ENCODE peak calls at places on chromosomes 3 and 15, in nine cellular contexts. One of them, this sample, is unnamed.
A peak's percentile ranks its signal among the peaks of the same experiment; 100 is the strongest.

GRCh38 chr3:179546814-179547241 is 15.9 kb upstream of the ACTL6A start:
- DNase-seq in spleen: no peak
- DNase-seq in nephron progenitor cell: no peak
- DNase-seq in CD4-positive, alpha-beta T cell: no peak
- DNase-seq in GM06990: no peak
- DNase-seq in fibroblast of lung: no peak
- DNase-seq in progenitor cell of endocrine pancreas: no peak
- DNase-seq in BJ: no peak
- DNase-seq in WERI-Rb-1: no peak
- DNase-seq in this sample: no peak

GRCh38 chr3:124221286-124221821 is 229.4 kb upstream of the ROPN1 start:
- DNase-seq in spleen: no peak
- DNase-seq in nephron progenitor cell: no peak
- DNase-seq in CD4-positive, alpha-beta T cell: no peak
- DNase-seq in GM06990: no peak
- DNase-seq in fibroblast of lung: peak; percentile 44
- DNase-seq in progenitor cell of endocrine pancreas: no peak
- DNase-seq in BJ: no peak
- DNase-seq in WERI-Rb-1: no peak
- DNase-seq in this sample: no peak

GRCh38 chr15:99445272-99445850 is 120.4 kb upstream of the MEF2A start:
- DNase-seq in spleen: no peak
- DNase-seq in nephron progenitor cell: no peak
- DNase-seq in CD4-positive, alpha-beta T cell: no peak
- DNase-seq in GM06990: no peak
- DNase-seq in fibroblast of lung: no peak
- DNase-seq in progenitor cell of endocrine pancreas: no peak
- DNase-seq in BJ: no peak
- DNase-seq in WERI-Rb-1: no peak
- DNase-seq in this sample: peak; percentile 4

GRCh38 chr3:70179111-70179510 is 133.3 kb downstream of the MDFIC2 start:
- DNase-seq in spleen: no peak
- DNase-seq in nephron progenitor cell: no peak
- DNase-seq in CD4-positive, alpha-beta T cell: no peak
- DNase-seq in GM06990: peak; percentile 28
- DNase-seq in fibroblast of lung: no peak
- DNase-seq in progenitor cell of endocrine pancreas: no peak
- DNase-seq in BJ: no peak
- DNase-seq in WERI-Rb-1: no peak
- DNase-seq in this sample: peak; percentile 13

GRCh38 chr15:40436116-40436891 is 4.4 kb upstream of the BAHD1 start:
- DNase-seq in spleen: no peak
- DNase-seq in nephron progenitor cell: peak; percentile 54
- DNase-seq in CD4-positive, alpha-beta T cell: no peak
- DNase-seq in GM06990: no peak
- DNase-seq in fibroblast of lung: no peak
- DNase-seq in progenitor cell of endocrine pancreas: no peak
- DNase-seq in BJ: no peak
- DNase-seq in WERI-Rb-1: peak; percentile 52
- DNase-seq in this sample: peak; percentile 52

GRCh38 chr3:133857767-133858166 is 37.9 kb downstream of the RAB6B start:
- DNase-seq in spleen: no peak
- DNase-seq in nephron progenitor cell: no peak
- DNase-seq in CD4-positive, alpha-beta T cell: no peak
- DNase-seq in GM06990: no peak
- DNase-seq in fibroblast of lung: no peak
- DNase-seq in progenitor cell of endocrine pancreas: no peak
- DNase-seq in BJ: no peak
- DNase-seq in WERI-Rb-1: no peak
- DNase-seq in this sample: no peak

GRCh38 chr15:45064386-45064785 is 41.4 kb downstream of the SORD start:
- DNase-seq in spleen: no peak
- DNase-seq in nephron progenitor cell: no peak
- DNase-seq in CD4-positive, alpha-beta T cell: no peak
- DNase-seq in GM06990: no peak
- DNase-seq in fibroblast of lung: peak; percentile 42
- DNase-seq in progenitor cell of endocrine pancreas: no peak
- DNase-seq in BJ: no peak
- DNase-seq in WERI-Rb-1: no peak
- DNase-seq in this sample: no peak

GRCh38 chr15:78213956-78214355 is 20.4 kb downstream of the ACSBG1 start:
- DNase-seq in spleen: no peak
- DNase-seq in nephron progenitor cell: no peak
- DNase-seq in CD4-positive, alpha-beta T cell: no peak
- DNase-seq in GM06990: no peak
- DNase-seq in fibroblast of lung: no peak
- DNase-seq in progenitor cell of endocrine pancreas: no peak
- DNase-seq in BJ: no peak
- DNase-seq in WERI-Rb-1: no peak
- DNase-seq in this sample: no peak

GRCh38 chr3:38007754-38008090 is 17.1 kb downstream of the VILL start:
- DNase-seq in spleen: no peak
- DNase-seq in nephron progenitor cell: no peak
- DNase-seq in CD4-positive, alpha-beta T cell: no peak
- DNase-seq in GM06990: no peak
- DNase-seq in fibroblast of lung: no peak
- DNase-seq in progenitor cell of endocrine pancreas: no peak
- DNase-seq in BJ: no peak
- DNase-seq in WERI-Rb-1: no peak
- DNase-seq in this sample: no peak

GRCh38 chr15:61099030-61099800 is 129.9 kb downstream of the RORA start:
- DNase-seq in spleen: no peak
- DNase-seq in nephron progenitor cell: no peak
- DNase-seq in CD4-positive, alpha-beta T cell: no peak
- DNase-seq in GM06990: no peak
- DNase-seq in fibroblast of lung: peak; percentile 83
- DNase-seq in progenitor cell of endocrine pancreas: no peak
- DNase-seq in BJ: peak; percentile 21
- DNase-seq in WERI-Rb-1: no peak
- DNase-seq in this sample: no peak

DNA sequence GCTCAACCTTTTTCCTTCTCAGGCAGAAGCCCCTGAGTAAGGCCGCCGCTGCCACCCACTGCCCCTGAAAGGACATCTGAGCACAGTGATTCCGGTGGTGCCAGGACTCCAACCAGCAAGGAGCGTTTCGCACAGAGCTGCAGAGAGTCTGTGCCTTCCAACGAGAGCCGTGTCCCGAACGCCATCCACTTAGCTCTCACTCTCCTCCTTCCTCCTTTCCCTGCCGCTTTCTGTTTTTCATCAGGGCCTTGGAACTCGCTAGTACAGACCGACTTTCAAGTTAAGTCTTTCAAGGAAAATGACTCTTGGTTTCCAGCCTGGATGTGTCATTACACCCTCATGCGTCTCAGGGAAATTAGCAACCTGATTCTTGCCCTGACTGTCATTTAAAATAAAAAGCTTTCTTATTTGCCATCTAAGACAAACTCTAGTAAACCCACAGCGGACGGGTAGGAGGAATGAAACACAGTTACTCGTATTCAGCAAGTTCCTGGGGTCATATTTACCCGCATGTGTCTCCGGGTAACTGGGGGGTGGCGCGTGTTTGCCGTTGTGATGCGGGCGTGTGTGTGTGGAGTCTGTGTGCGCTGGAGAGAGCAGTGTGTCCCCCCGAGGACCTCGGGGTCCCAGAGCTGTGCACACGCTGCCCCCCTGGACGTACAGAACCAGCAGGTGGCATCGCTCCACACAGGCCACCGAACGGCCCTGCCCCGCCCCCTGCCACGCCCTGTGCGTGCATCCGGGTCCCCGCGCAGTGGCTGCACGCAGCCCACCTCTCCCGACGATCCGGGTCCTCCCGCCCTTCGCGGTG is 30.4 kb upstream of the ALDH1A3 start:
- DNase-seq in spleen: peak; percentile 83
- DNase-seq in nephron progenitor cell: peak; percentile 40
- DNase-seq in CD4-positive, alpha-beta T cell: peak; percentile 24
- DNase-seq in GM06990: peak; percentile 60
- DNase-seq in fibroblast of lung: peak; percentile 54
- DNase-seq in progenitor cell of endocrine pancreas: peak; percentile 23
- DNase-seq in BJ: peak; percentile 8
- DNase-seq in WERI-Rb-1: no peak
- DNase-seq in this sample: peak; percentile 66
- TF ChIP-seq CTCF in spleen: peak; percentile 11
- TF ChIP-seq CTCF in nephron progenitor cell: no peak
- TF ChIP-seq CTCF in CD4-positive, alpha-beta T cell: no peak
- TF ChIP-seq CTCF in GM06990: peak; percentile 21
- TF ChIP-seq CTCF in fibroblast of lung: no peak
- TF ChIP-seq CTCF in progenitor cell of endocrine pancreas: no peak
- TF ChIP-seq CTCF in BJ: peak; percentile 48
- TF ChIP-seq CTCF in WERI-Rb-1: no peak
- TF ChIP-seq CTCF in this sample: peak; percentile 27

GRCh38 chr15:68277605-68278344 is at the start of gene FEM1B:
- DNase-seq in spleen: peak; percentile 97
- DNase-seq in nephron progenitor cell: peak; percentile 83
- DNase-seq in CD4-positive, alpha-beta T cell: peak; percentile 83
- DNase-seq in GM06990: peak; percentile 97
- DNase-seq in fibroblast of lung: peak; percentile 93
- DNase-seq in progenitor cell of endocrine pancreas: peak; percentile 65
- DNase-seq in BJ: peak; percentile 49
- DNase-seq in WERI-Rb-1: peak; percentile 91
- DNase-seq in this sample: peak; percentile 93
- TF ChIP-seq CTCF in spleen: no peak
- TF ChIP-seq CTCF in nephron progenitor cell: peak; percentile 33
- TF ChIP-seq CTCF in CD4-positive, alpha-beta T cell: no peak
- TF ChIP-seq CTCF in GM06990: no peak
- TF ChIP-seq CTCF in fibroblast of lung: no peak
- TF ChIP-seq CTCF in progenitor cell of endocrine pancreas: peak; percentile 67
- TF ChIP-seq CTCF in BJ: no peak
- TF ChIP-seq CTCF in WERI-Rb-1: no peak
- TF ChIP-seq CTCF in this sample: no peak

GRCh38 chr3:79765854-79766253 is 1.9 kb downstream of the ROBO1 start:
- DNase-seq in spleen: no peak
- DNase-seq in nephron progenitor cell: peak; percentile 37
- DNase-seq in CD4-positive, alpha-beta T cell: no peak
- DNase-seq in GM06990: no peak
- DNase-seq in fibroblast of lung: no peak
- DNase-seq in progenitor cell of endocrine pancreas: no peak
- DNase-seq in BJ: no peak
- DNase-seq in WERI-Rb-1: no peak
- DNase-seq in this sample: no peak

GRCh38 chr3:79767953-79768282 is at the start of gene ROBO1:
- DNase-seq in spleen: no peak
- DNase-seq in nephron progenitor cell: peak; percentile 20
- DNase-seq in CD4-positive, alpha-beta T cell: no peak
- DNase-seq in GM06990: no peak
- DNase-seq in fibroblast of lung: peak; percentile 27
- DNase-seq in progenitor cell of endocrine pancreas: no peak
- DNase-seq in BJ: no peak
- DNase-seq in WERI-Rb-1: no peak
- DNase-seq in this sample: no peak

GRCh38 chr3:79766474-79767193 is 1.2 kb downstream of the ROBO1 start:
- DNase-seq in spleen: no peak
- DNase-seq in nephron progenitor cell: peak; percentile 58
- DNase-seq in CD4-positive, alpha-beta T cell: no peak
- DNase-seq in GM06990: no peak
- DNase-seq in fibroblast of lung: peak; percentile 5
- DNase-seq in progenitor cell of endocrine pancreas: no peak
- DNase-seq in BJ: no peak
- DNase-seq in WERI-Rb-1: no peak
- DNase-seq in this sample: no peak

GRCh38 chr3:79769234-79769633 is 1.4 kb upstream of the ROBO1 start:
- DNase-seq in spleen: no peak
- DNase-seq in nephron progenitor cell: no peak
- DNase-seq in CD4-positive, alpha-beta T cell: no peak
- DNase-seq in GM06990: no peak
- DNase-seq in fibroblast of lung: no peak
- DNase-seq in progenitor cell of endocrine pancreas: no peak
- DNase-seq in BJ: no peak
- DNase-seq in WERI-Rb-1: no peak
- DNase-seq in this sample: no peak

GRCh38 chr3:79767194-79767952 is 425 bp downstream of the ROBO1 start:
- DNase-seq in spleen: no peak
- DNase-seq in nephron progenitor cell: peak; percentile 48
- DNase-seq in CD4-positive, alpha-beta T cell: no peak
- DNase-seq in GM06990: no peak
- DNase-seq in fibroblast of lung: peak; percentile 22
- DNase-seq in progenitor cell of endocrine pancreas: no peak
- DNase-seq in BJ: no peak
- DNase-seq in WERI-Rb-1: no peak
- DNase-seq in this sample: no peak
- TF ChIP-seq CTCF in spleen: no peak
- TF ChIP-seq CTCF in nephron progenitor cell: peak; percentile 35
- TF ChIP-seq CTCF in CD4-positive, alpha-beta T cell: no peak
- TF ChIP-seq CTCF in GM06990: no peak
- TF ChIP-seq CTCF in fibroblast of lung: peak; percentile 28
- TF ChIP-seq CTCF in progenitor cell of endocrine pancreas: peak; percentile 46
- TF ChIP-seq CTCF in BJ: no peak
- TF ChIP-seq CTCF in WERI-Rb-1: no peak
- TF ChIP-seq CTCF in this sample: no peak

GRCh38 chr15:74843445-74843828 is 481 bp upstream of the ULK3 start:
- DNase-seq in spleen: no peak
- DNase-seq in nephron progenitor cell: no peak
- DNase-seq in CD4-positive, alpha-beta T cell: no peak
- DNase-seq in GM06990: no peak
- DNase-seq in fibroblast of lung: no peak
- DNase-seq in progenitor cell of endocrine pancreas: no peak
- DNase-seq in BJ: no peak
- DNase-seq in WERI-Rb-1: no peak
- DNase-seq in this sample: no peak
- TF ChIP-seq CTCF in spleen: peak; percentile 4
- TF ChIP-seq CTCF in nephron progenitor cell: no peak
- TF ChIP-seq CTCF in CD4-positive, alpha-beta T cell: peak; percentile 29
- TF ChIP-seq CTCF in GM06990: no peak
- TF ChIP-seq CTCF in fibroblast of lung: no peak
- TF ChIP-seq CTCF in progenitor cell of endocrine pancreas: no peak
- TF ChIP-seq CTCF in BJ: peak; percentile 1
- TF ChIP-seq CTCF in WERI-Rb-1: no peak
- TF ChIP-seq CTCF in this sample: no peak

This sample was measured in GM20000.